ENCODE peak calls at places on chromosome 20, in five cellular contexts. R is psoas muscle, Z is NT2/D1, X is endothelial cell of umbilical vein, U is aorta. A is an unnamed sample.

GRCh38 chr20:59019217-59019616 is at the start of gene TUBB1:
- DNase-seq in R (no peak), Z (no peak), X (no peak), U (no peak), A (no peak)

GRCh38 chr20:8876381-8876780 is 192.5 kb upstream of the PLCB4 start:
- DNase-seq in R (no peak), Z (no peak), X (no peak), U (no peak), A (no peak)

GRCh38 chr20:62506087-62506486 is 30.3 kb upstream of the GATA5 start:
- DNase-seq in R (no peak), Z (no peak), X (no peak), U (no peak), A (no peak)

GRCh38 chr20:36408219-36408618 is 102.1 kb downstream of the DLGAP4 start:
- DNase-seq in R (no peak), Z (no peak), X (peak; percentile 63), U (no peak), A (no peak)

GRCh38 chr20:5096463-5096862 is 23.3 kb downstream of the PCNA start:
- DNase-seq in R (no peak), Z (no peak), X (no peak), U (no peak), A (no peak)

GRCh38 chr20:44644384-44645131 is 6.9 kb downstream of the ADA start:
- DNase-seq in R (no peak), Z (no peak), X (no peak), U (no peak), A (no peak)

GRCh38 chr20:44747166-44748004 is 1.7 kb downstream of the KCNK15 start:
- DNase-seq in R (peak; percentile 75), Z (peak; percentile 84), X (peak; percentile 63), U (peak; percentile 92), A (peak; percentile 92)

GRCh38 chr20:62768815-62769287 is 27.4 kb upstream of the MRGBP start:
- DNase-seq in R (peak; percentile 12), Z (no peak), X (peak; percentile 25), U (peak; percentile 45), A (peak; percentile 74)

GRCh38 chr20:43667341-43668132 is 623 bp downstream of the MYBL2 start:
- DNase-seq in R (no peak), Z (peak; percentile 30), X (no peak), U (peak; percentile 70), A (no peak)

GRCh38 chr20:13037727-13038126 is 29.0 kb downstream of the SPTLC3 start:
- DNase-seq in R (no peak), Z (no peak), X (no peak), U (no peak), A (no peak)

GRCh38 chr20:34999782-35000181 is 44.1 kb downstream of the MYH7B start:
- DNase-seq in R (no peak), Z (no peak), X (no peak), U (no peak), A (no peak)

GRCh38 chr20:32493356-32493755 is 91.8 kb downstream of the NOL4L start:
- DNase-seq in R (no peak), Z (no peak), X (no peak), U (peak; percentile 69), A (no peak)

GRCh38 chr20:42688576-42688975 is 501.1 kb downstream of the PTPRT start:
- DNase-seq in R (no peak), Z (peak; percentile 22), X (no peak), U (no peak), A (peak; percentile 29)

GRCh38 chr20:14384411-14384810 is 47.0 kb upstream of the FLRT3 start:
- DNase-seq in R (no peak), Z (no peak), X (no peak), U (no peak), A (no peak)

GRCh38 chr20:4190792-4191519 is 175.6 kb upstream of the RNF24 start:
- DNase-seq in R (no peak), Z (no peak), X (no peak), U (no peak), A (no peak)

GRCh38 chr20:63645218-63645617 is 8.0 kb downstream of the STMN3 start:
- DNase-seq in R (no peak), Z (no peak), X (no peak), U (no peak), A (no peak)

GRCh38 chr20:24718277-24718676 is 230.8 kb upstream of the CST7 start:
- DNase-seq in R (no peak), Z (no peak), X (no peak), U (no peak), A (no peak)

GRCh38 chr20:54723723-54724122 is 248.3 kb downstream of the DOK5 start:
- DNase-seq in R (no peak), Z (no peak), X (no peak), U (no peak), A (no peak)

GRCh38 chr20:956330-956951 is 40.3 kb upstream of the ANGPT4 start:
- DNase-seq in R (peak; percentile 46), Z (peak; percentile 74), X (peak; percentile 62), U (peak; percentile 84), A (peak; percentile 49)

GRCh38 chr20:36808317-36809257 is 35.0 kb upstream of the DSN1 start:
- DNase-seq in R (peak; percentile 74), Z (peak; percentile 56), X (peak; percentile 36), U (peak; percentile 91), A (peak; percentile 85)

GRCh38 chr20:53959849-53960585 is 110.4 kb downstream of the BCAS1 start:
- DNase-seq in R (no peak), Z (no peak), X (no peak), U (no peak), A (no peak)

GRCh38 chr20:21812384-21812783 is 106.9 kb downstream of the PAX1 start:
- DNase-seq in R (no peak), Z (no peak), X (no peak), U (no peak), A (no peak)

GRCh38 chr20:47453167-47453782 is 48.4 kb upstream of the NCOA3 start:
- DNase-seq in R (no peak), Z (peak; percentile 18), X (peak; percentile 39), U (no peak), A (no peak)

GRCh38 chr20:47456952-47457724 is 44.5 kb upstream of the NCOA3 start:
- DNase-seq in R (no peak), Z (no peak), X (no peak), U (no peak), A (no peak)

GRCh38 chr20:47454298-47455132 is 47.2 kb upstream of the NCOA3 start:
- DNase-seq in R (no peak), Z (no peak), X (no peak), U (no peak), A (no peak)

GRCh38 chr20:47456041-47456537 is 45.6 kb upstream of the NCOA3 start:
- DNase-seq in R (no peak), Z (no peak), X (no peak), U (no peak), A (no peak)

GRCh38 chr20:47455133-47456040 is 46.3 kb upstream of the NCOA3 start:
- DNase-seq in R (no peak), Z (no peak), X (no peak), U (no peak), A (no peak)
- H3K4me1 ChIP-seq in R (no peaks in the 10 kb centered on the region), Z (no peaks in the 10 kb centered on the region), X (no peaks in the 10 kb centered on the region), U (no peaks in the 10 kb centered on the region), A (no peaks in the 10 kb centered on the region)

GRCh38 chr20:38135641-38136420 is 29.2 kb downstream of the TGM2 start:
- DNase-seq in R (no peak), Z (no peak), X (no peak), U (peak; percentile 68), A (peak; percentile 55)

GRCh38 chr20:38134427-38135281 is 30.4 kb downstream of the TGM2 start:
- DNase-seq in R (no peak), Z (no peak), X (peak; percentile 94), U (peak; percentile 79), A (no peak)

GRCh38 chr20:38132156-38132909 is 32.7 kb downstream of the TGM2 start:
- DNase-seq in R (no peak), Z (no peak), X (no peak), U (peak; percentile 61), A (no peak)

GRCh38 chr20:38132910-38133501 is 32.1 kb downstream of the TGM2 start:
- DNase-seq in R (no peak), Z (no peak), X (no peak), U (no peak), A (no peak)

DNA sequence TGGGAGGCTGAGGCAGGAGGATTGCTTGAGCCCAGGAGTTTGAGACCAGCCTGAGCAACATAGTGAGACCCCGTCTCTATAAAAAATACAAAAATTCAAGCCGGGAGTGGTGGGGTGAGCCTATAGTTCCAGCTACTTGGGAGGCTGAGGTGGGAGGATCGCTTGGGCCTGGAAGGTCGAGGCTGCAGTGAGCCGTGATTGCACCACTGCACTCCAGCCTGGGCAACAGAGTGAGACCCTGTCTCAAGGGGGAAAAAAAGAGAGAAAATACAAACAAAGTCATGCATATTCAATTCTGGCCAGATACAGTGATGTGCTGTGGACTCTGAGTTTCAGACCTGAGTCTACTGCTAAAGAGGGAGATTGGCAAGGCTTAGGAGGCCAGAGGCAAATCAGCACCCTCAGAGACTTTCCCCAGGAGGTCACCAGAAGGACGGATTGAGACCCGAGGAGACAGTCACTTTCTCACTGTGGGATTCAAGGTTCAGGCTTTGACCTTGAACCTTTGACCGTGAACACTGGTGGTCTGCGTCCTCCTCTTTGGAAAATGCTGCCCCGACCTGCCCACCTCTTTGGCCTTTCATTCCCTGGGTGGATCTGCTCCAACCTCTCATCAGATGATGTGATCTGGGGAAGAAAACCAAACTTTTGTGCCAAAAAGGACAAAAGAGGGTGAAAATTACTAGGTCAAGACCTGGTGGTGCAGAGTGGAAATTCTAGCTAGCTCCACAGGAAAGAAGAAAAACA is 31.2 kb downstream of the TGM2 start:
- DNase-seq in R (no peak), Z (no peak), X (no peak), U (no peak), A (no peak)
- H3K4me1 ChIP-seq in R (no peaks in the 10 kb centered on the region), Z (peaks cover 7% of the 10 kb centered on the region), X (peaks cover 46% of the 10 kb centered on the region), U (peaks cover 2% of the 10 kb centered on the region), A (no peaks in the 10 kb centered on the region)

GRCh38 chr20:56430957-56431356 is 18.9 kb downstream of the CASS4 start:
- DNase-seq in R (no peak), Z (no peak), X (no peak), U (no peak), A (no peak)
- H3K4me1 ChIP-seq in R (no peaks in the 10 kb centered on the region), Z (peaks cover 3% of the 10 kb centered on the region), X (peaks cover 2% of the 10 kb centered on the region), U (no peaks in the 10 kb centered on the region), A (no peaks in the 10 kb centered on the region)

GRCh38 chr20:10495173-10495572 is 60.1 kb downstream of the SLX4IP start:
- DNase-seq in R (no peak), Z (no peak), X (peak; percentile 25), U (no peak), A (no peak)

GRCh38 chr20:10492844-10493243 is 57.7 kb downstream of the SLX4IP start:
- DNase-seq in R (no peak), Z (no peak), X (no peak), U (no peak), A (no peak)

GRCh38 chr20:10489853-10490627 is 54.9 kb downstream of the SLX4IP start:
- DNase-seq in R (no peak), Z (no peak), X (no peak), U (no peak), A (no peak)

GRCh38 chr20:10490706-10491105 is 55.6 kb downstream of the SLX4IP start:
- DNase-seq in R (no peak), Z (peak; percentile 83), X (no peak), U (no peak), A (no peak)

DNA sequence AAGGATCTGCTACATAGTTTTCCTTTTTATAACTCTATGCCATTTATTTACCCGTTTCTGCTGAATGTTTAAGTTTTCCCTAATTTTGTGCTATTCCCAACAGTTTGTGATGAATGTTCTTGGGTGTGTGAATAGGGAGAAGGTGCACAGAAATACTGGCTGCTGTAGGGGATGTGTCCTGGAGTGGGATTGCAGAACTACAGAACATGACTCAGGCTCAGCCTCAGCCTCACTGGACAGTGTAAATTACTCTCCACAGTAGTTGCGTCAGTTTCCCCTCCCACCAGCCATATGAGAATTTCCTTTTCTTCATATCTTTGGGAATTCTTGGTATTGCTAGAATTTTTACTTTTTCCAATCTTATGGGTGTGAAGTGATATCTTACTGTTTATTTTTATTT is 57.0 kb downstream of the SLX4IP start:
- DNase-seq in R (no peak), Z (no peak), X (no peak), U (no peak), A (no peak)
- H3K4me1 ChIP-seq in R (no peaks in the 10 kb centered on the region), Z (no peaks in the 10 kb centered on the region), X (peaks cover 4% of the 10 kb centered on the region), U (no peaks in the 10 kb centered on the region), A (no peaks in the 10 kb centered on the region)

A was measured in pancreas.